ENCODE peak calls at places on chromosomes 5 and 9, in seven cellular contexts. X, P, E, C, I, N and L are unnamed samples.

GRCh38 chr5:175124821-175125220 is 319.2 kb downstream of the DRD1 start:
- DNase-seq in X (no peak), P (no peak), E (no peak), C (no peak), I (no peak), N (no peak), L (no peak)

GRCh38 chr9:87674565-87675299 is 51.2 kb upstream of the CTSL start:
- DNase-seq in X (no peak), P (no peak), E (no peak), C (no peak), I (no peak), N (no peak), L (no peak)

GRCh38 chr5:16889203-16889971 is 46.7 kb downstream of the MYO10 start:
- DNase-seq in X (no peak), P (no peak), E (peak; percentile 32), C (no peak), I (no peak), N (no peak), L (no peak)

GRCh38 chr5:16540421-16540820 is 74.8 kb upstream of the ZNF622 start:
- DNase-seq in X (no peak), P (no peak), E (no peak), C (no peak), I (no peak), N (no peak), L (no peak)

GRCh38 chr5:143200781-143201398 is 202.6 kb downstream of the NR3C1 start:
- DNase-seq in X (peak; percentile 40), P (no peak), E (no peak), C (no peak), I (no peak), N (no peak), L (no peak)

GRCh38 chr9:89534888-89535287 is 37.0 kb upstream of the SEMA4D start:
- DNase-seq in X (no peak), P (no peak), E (no peak), C (no peak), I (no peak), N (no peak), L (no peak)

GRCh38 chr9:101586651-101587050 is 8.1 kb downstream of the PPP3R2 start:
- DNase-seq in X (no peak), P (no peak), E (no peak), C (no peak), I (no peak), N (no peak), L (no peak)

GRCh38 chr5:91027316-91027937 is 355.7 kb downstream of the ARRDC3 start:
- DNase-seq in X (no peak), P (no peak), E (no peak), C (no peak), I (no peak), N (no peak), L (no peak)

GRCh38 chr5:136963521-136963920 is 535.6 kb downstream of the SPOCK1 start:
- DNase-seq in X (no peak), P (no peak), E (no peak), C (no peak), I (no peak), N (no peak), L (no peak)

GRCh38 chr9:118418887-118419620 is 714.9 kb downstream of the TLR4 start:
- DNase-seq in X (no peak), P (no peak), E (no peak), C (no peak), I (no peak), N (no peak), L (no peak)

GRCh38 chr5:97797994-97798451 is 615.0 kb upstream of the RIOK2 start:
- DNase-seq in X (no peak), P (no peak), E (no peak), C (no peak), I (no peak), N (no peak), L (no peak)

GRCh38 chr9:90847971-90848370 is 46.4 kb downstream of the SYK start:
- DNase-seq in X (no peak), P (no peak), E (no peak), C (no peak), I (no peak), N (no peak), L (no peak)

GRCh38 chr9:126523621-126524111 is 90.1 kb upstream of the LMX1B start:
- DNase-seq in X (no peak), P (no peak), E (no peak), C (no peak), I (no peak), N (no peak), L (no peak)

GRCh38 chr9:100425758-100426157 is 1.2 kb upstream of the MSANTD3 start:
- DNase-seq in X (no peak), P (no peak), E (no peak), C (no peak), I (no peak), N (no peak), L (no peak)

GRCh38 chr9:79209012-79209411 is 362.8 kb upstream of the TLE4 start:
- DNase-seq in X (no peak), P (no peak), E (no peak), C (no peak), I (no peak), N (no peak), L (no peak)

GRCh38 chr9:272251-273213 is 57.9 kb downstream of the DOCK8 start:
- DNase-seq in X (no peak), P (peak; percentile 91), E (no peak), C (no peak), I (no peak), N (no peak), L (no peak)

GRCh38 chr9:20112367-20112766 is 323.5 kb upstream of the SLC24A2 start:
- DNase-seq in X (no peak), P (no peak), E (no peak), C (no peak), I (no peak), N (no peak), L (no peak)

GRCh38 chr5:65886387-65886786 is 40.0 kb upstream of the ERBIN start:
- DNase-seq in X (no peak), P (no peak), E (no peak), C (no peak), I (no peak), N (no peak), L (no peak)

GRCh38 chr5:80193421-80193820 is 62.4 kb downstream of the SERINC5 start:
- DNase-seq in X (no peak), P (no peak), E (no peak), C (no peak), I (no peak), N (no peak), L (no peak)

GRCh38 chr9:86274821-86275643 is 7.3 kb downstream of the ISCA1 start:
- DNase-seq in X (no peak), P (no peak), E (no peak), C (no peak), I (no peak), N (no peak), L (no peak)

GRCh38 chr5:145752947-145753346 is 82.2 kb downstream of the PRELID2 start:
- DNase-seq in X (no peak), P (no peak), E (no peak), C (no peak), I (no peak), N (no peak), L (no peak)

GRCh38 chr5:106699198-106699597 is 971.5 kb downstream of the EFNA5 start:
- DNase-seq in X (peak; percentile 6), P (no peak), E (no peak), C (no peak), I (no peak), N (peak; percentile 58), L (no peak)

GRCh38 chr9:90893706-90894105 is 92.1 kb downstream of the SYK start:
- DNase-seq in X (no peak), P (no peak), E (no peak), C (no peak), I (no peak), N (no peak), L (no peak)

GRCh38 chr9:137460363-137461315 is 1.5 kb upstream of the NSMF start:
- DNase-seq in X (no peak), P (no peak), E (no peak), C (peak; percentile 50), I (no peak), N (no peak), L (no peak)

GRCh38 chr9:137462396-137463193 is 3.5 kb upstream of the NSMF start:
- DNase-seq in X (no peak), P (no peak), E (no peak), C (peak; percentile 32), I (no peak), N (no peak), L (no peak)

GRCh38 chr9:137463194-137463930 is 4.2 kb upstream of the NSMF start:
- DNase-seq in X (no peak), P (no peak), E (no peak), C (peak; percentile 36), I (no peak), N (no peak), L (no peak)

GRCh38 chr9:137461316-137461662 is 2.2 kb upstream of the NSMF start:
- DNase-seq in X (no peak), P (no peak), E (no peak), C (peak; percentile 43), I (no peak), N (no peak), L (no peak)

GRCh38 chr9:137461663-137462395 is 2.7 kb upstream of the NSMF start:
- DNase-seq in X (peak; percentile 70), P (peak; percentile 94), E (no peak), C (peak; percentile 53), I (peak; percentile 42), N (peak; percentile 66), L (peak; percentile 38)
- H3K27ac ChIP-seq in X (no peak overlapping the region), P (peak overlapping the region; percentile 54), E (no peak overlapping the region), C (no peak overlapping the region), I (no peak overlapping the region), N (no peak overlapping the region), L (no peak overlapping the region)

GRCh38 chr5:162299793-162300192 is 232.2 kb downstream of the GABRG2 start:
- DNase-seq in X (no peak), P (no peak), E (no peak), C (no peak), I (no peak), N (no peak), L (no peak)
- H3K9me3 ChIP-seq in X (no peaks in the 10 kb centered on the region), P (no peaks in the 10 kb centered on the region), E (no peaks in the 10 kb centered on the region), C (no peaks in the 10 kb centered on the region), I (no peaks in the 10 kb centered on the region), N (no peaks in the 10 kb centered on the region), L (no peaks in the 10 kb centered on the region)

GRCh38 chr5:139462582-139463276 is at the start of gene ECSCR:
- DNase-seq in X (peak; percentile 56), P (no peak), E (no peak), C (no peak), I (peak; percentile 31), N (no peak), L (no peak)
- H3K4me3 ChIP-seq in X (peak within 1 kb of the TSS; percentile 68), P (no peak within 1 kb of the TSS), E (no peak within 1 kb of the TSS), C (no peak within 1 kb of the TSS), I (no peak within 1 kb of the TSS), N (no peak within 1 kb of the TSS), L (no peak within 1 kb of the TSS)

DNA sequence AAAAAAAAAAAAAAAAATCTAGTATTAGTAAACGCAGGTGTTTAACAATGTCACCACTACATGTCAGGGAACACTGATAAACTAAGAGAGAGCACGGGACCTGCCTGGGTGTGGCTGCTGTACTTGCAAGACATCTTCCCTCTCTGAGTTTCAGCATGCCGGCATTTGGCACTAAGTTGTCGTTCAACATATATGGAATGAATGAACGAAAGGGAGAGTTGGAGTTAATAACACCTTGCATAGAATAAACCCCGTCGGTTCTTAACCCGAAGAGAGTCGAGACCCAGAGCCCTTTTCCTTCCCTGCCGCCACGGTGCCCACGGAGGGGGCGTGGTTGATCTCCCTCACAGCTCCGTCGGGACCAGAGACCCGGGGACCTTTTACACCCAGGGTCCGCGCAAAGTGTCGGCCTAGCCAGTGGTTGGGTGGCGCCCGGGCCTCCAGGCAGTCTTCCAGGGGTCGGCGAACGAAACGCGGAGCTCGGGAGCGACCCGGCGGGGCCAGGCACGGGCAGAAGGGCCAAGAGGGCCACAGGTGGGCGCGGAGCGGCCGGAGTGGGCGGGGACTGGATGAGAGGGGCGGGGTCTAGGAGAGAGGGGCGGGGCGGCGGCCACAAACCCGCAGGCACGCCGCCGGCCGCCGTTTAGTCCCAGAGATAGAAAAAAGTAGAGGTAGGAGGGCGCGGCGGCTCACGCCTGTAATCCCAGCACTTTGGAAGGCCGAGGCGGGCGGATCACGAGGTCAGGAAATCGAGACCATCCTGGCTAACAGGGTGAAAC is 767 bp upstream of the RPL26L1 start:
- DNase-seq in X (peak; percentile 73), P (peak; percentile 67), E (peak; percentile 47), C (peak; percentile 74), I (peak; percentile 55), N (peak; percentile 33), L (peak; percentile 71)
- H3K27ac ChIP-seq in X (peak overlapping the region; percentile 82), P (peak overlapping the region; percentile 19), E (peak overlapping the region; percentile 74), C (peak overlapping the region; percentile 73), I (peak overlapping the region; percentile 67), N (no peak overlapping the region), L (peak overlapping the region; percentile 78)